ENCODE peak calls at places on chromosome 1, in five cellular contexts. J, U, Z, M and O are unnamed samples.

GRCh38 chr1:5244631-5245285 is 590.3 kb downstream of the AJAP1 start:
- DNase-seq in J (no peak), U (no peak), Z (no peak), M (no peak), O (no peak)

GRCh38 chr1:234320069-234320468 is 53.2 kb upstream of the COA6 start:
- DNase-seq in J (no peak), U (no peak), Z (no peak), M (no peak), O (no peak)

GRCh38 chr1:116164056-116164889 is 53.1 kb downstream of the MAB21L3 start:
- DNase-seq in J (no peak), U (no peak), Z (no peak), M (no peak), O (no peak)

GRCh38 chr1:215636258-215636965 is 69.3 kb downstream of the KCTD3 start:
- DNase-seq in J (no peak), U (no peak), Z (no peak), M (peak), O (peak)

GRCh38 chr1:53449026-53449425 is 10.2 kb upstream of the DMRTB1 start:
- DNase-seq in J (no peak), U (no peak), Z (no peak), M (peak), O (peak)

GRCh38 chr1:116951175-116951935 is 41.6 kb downstream of the PTGFRN start:
- DNase-seq in J (no peak), U (no peak), Z (no peak), M (peak), O (no peak)

GRCh38 chr1:155925506-155925905 is 8.7 kb downstream of the KHDC4 start:
- DNase-seq in J (no peak), U (no peak), Z (no peak), M (no peak), O (no peak)

GRCh38 chr1:38728176-38728908 is 131.2 kb downstream of the RRAGC start:
- DNase-seq in J (no peak), U (no peak), Z (no peak), M (peak), O (peak)

GRCh38 chr1:212805767-212806166 is 14.1 kb downstream of the TATDN3 start:
- DNase-seq in J (no peak), U (no peak), Z (no peak), M (no peak), O (no peak)

GRCh38 chr1:79811173-79811572 is 804.6 kb upstream of the ADGRL4 start:
- DNase-seq in J (no peak), U (no peak), Z (no peak), M (peak), O (peak)

DNA sequence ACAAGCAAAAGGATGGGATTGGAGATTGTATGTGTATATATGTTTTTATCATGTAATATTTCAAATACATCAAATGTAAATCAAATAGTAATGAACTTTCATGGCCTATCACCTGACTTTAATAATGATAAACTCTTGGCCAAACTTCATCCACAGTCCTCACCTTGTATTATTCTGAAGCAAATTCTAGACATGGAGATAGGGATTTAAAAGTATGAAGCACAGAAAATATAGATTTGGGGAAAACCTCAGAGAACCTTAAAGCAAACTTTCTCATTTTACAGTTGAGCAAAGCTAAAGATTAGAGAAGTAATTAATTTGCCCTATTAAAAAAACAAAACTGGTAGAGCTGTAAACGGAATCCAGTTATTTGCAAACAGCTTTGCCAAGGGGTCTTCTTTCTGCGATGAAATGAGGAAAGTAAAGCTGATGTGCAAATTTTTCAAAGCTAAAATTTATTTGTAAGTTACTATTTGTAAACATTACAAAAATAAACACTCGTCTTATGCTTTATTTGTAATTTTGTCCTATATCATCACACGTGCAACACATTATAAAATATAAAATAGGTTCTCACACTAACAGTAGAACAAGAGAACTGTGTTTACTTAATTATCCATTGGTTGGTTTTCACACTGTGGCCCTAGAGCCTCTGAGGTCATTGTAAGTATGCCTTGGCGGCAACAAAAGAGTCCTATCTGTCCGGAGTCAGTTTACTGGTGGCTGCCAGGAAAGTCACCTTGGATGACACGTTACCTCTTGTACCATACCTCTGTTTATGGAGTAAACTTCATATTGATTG is 20.0 kb upstream of the KIF14 start:
- DNase-seq in J (peak), U (no peak), Z (no peak), M (no peak), O (no peak)
- H3K4me3 ChIP-seq in J (peak), U (no peak), Z (no peak), M (no peak), O (no peak)

GRCh38 chr1:102899935-102900334 is 208.4 kb downstream of the COL11A1 start:
- DNase-seq in J (no peak), U (no peak), Z (no peak), M (no peak), O (no peak)
- H3K4me3 ChIP-seq in J (no peak), U (no peak), Z (no peak), M (no peak), O (no peak)

GRCh38 chr1:236140705-236141446 is 1.5 kb upstream of the GPR137B start:
- DNase-seq in J (no peak), U (no peak), Z (no peak), M (peak), O (no peak)
- H3K4me3 ChIP-seq in J (no peak), U (peak), Z (peak), M (peak), O (peak)

GRCh38 chr1:231334079-231334666 is 3.5 kb downstream of the EXOC8 start:
- DNase-seq in J (no peak), U (no peak), Z (no peak), M (no peak), O (no peak)
- H3K4me3 ChIP-seq in J (peak), U (no peak), Z (peak), M (peak), O (peak)

DNA sequence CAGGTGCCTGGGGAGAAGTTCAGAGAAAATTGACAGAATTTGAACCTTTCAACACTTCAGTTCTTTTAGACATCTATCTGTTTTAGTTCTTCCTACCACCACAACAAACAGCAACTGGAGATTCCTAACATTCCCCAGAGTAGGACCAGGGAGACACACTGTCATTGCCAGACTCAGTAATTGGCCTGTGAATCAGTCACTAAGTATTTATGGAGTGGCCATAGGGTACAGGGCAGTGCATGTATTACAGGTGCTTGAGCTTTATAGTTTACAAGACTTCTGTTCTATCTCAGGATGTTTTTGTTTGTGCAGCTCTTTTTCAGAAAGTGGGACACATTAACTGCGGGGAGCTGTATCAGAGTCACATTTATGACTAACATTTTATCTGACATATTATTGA is 1.7 kb downstream of the CDC14A start:
- DNase-seq in J (no peak), U (no peak), Z (no peak), M (peak), O (no peak)
- H3K4me3 ChIP-seq in J (peak), U (no peak), Z (peak), M (peak), O (no peak)